ENCODE peak calls at places on chromosomes 13 and 19, in eight cellular contexts. V is trophoblast cell, J is breast epithelium, L is mesenchymal stem cell, T is mammary epithelial cell, R is GM23338, O is psoas muscle, Q is Panc1. A is an unnamed sample. For H3K4me1, the result is how much of the 10 kb centered on the place peaks cover.

GRCh38 chr13:45715351-45715750 is 13.2 kb downstream of the CBY2 start:
- DNase-seq in Q (no peak), O (no peak), V (no peak), T (no peak), L (no peak), J (no peak), R (no peak), A (no peak)

GRCh38 chr13:49840266-49840665 is 47.8 kb upstream of the KPNA3 start:
- DNase-seq in R (peak), V (no peak), L (no peak), J (no peak), Q (no peak), O (no peak), T (no peak), A (no peak)

GRCh38 chr19:51489113-51489512 is 10.8 kb downstream of the CEACAM18 start:
- DNase-seq in V (no peak), J (no peak), Q (no peak), O (no peak), L (no peak), R (no peak), T (no peak), A (no peak)

GRCh38 chr19:4534836-4535658 is at the start of gene PLIN5:
- DNase-seq in Q (no peak), O (peak), T (no peak), R (peak), L (peak), V (peak), J (peak), A (peak)

GRCh38 chr13:94534171-94534570 is 54.7 kb upstream of the DCT start:
- DNase-seq in L (no peak), T (no peak), Q (no peak), O (no peak), J (no peak), R (no peak), V (no peak), A (no peak)

GRCh38 chr19:5129691-5130090 is 160.8 kb downstream of the KDM4B start:
- DNase-seq in Q (no peak), R (no peak), J (no peak), T (no peak), V (no peak), L (no peak), O (no peak), A (no peak)

GRCh38 chr13:45446181-45446580 is 18.6 kb upstream of the COG3 start:
- DNase-seq in V (peak), Q (no peak), R (no peak), L (no peak), O (no peak), T (peak), J (no peak), A (no peak)

GRCh38 chr19:29704562-29705558 is 10.2 kb downstream of the C19orf12 start:
- DNase-seq in Q (no peak), O (no peak), L (no peak), R (no peak), V (no peak), T (no peak), J (no peak), A (no peak)

GRCh38 chr13:100954430-100955361 is 280.1 kb upstream of the TMTC4 start:
- DNase-seq in Q (no peak), V (no peak), L (peak), O (no peak), R (no peak), J (no peak), T (no peak), A (no peak)

GRCh38 chr19:48315712-48316111 is 9.6 kb upstream of the EMP3 start:
- DNase-seq in J (no peak), O (no peak), R (no peak), T (no peak), Q (no peak), L (no peak), V (no peak), A (no peak)

GRCh38 chr19:15456871-15457700 is 7.3 kb downstream of the RASAL3 start:
- DNase-seq in R (peak), Q (no peak), O (no peak), T (no peak), J (no peak), V (no peak), L (no peak), A (no peak)

GRCh38 chr19:17627161-17627560 is 61.0 kb downstream of the UNC13A start:
- DNase-seq in L (no peak), T (no peak), O (no peak), R (no peak), V (no peak), Q (no peak), J (no peak), A (no peak)

GRCh38 chr19:35112995-35113693 is 2.5 kb upstream of the FXYD3 start:
- DNase-seq in T (no peak), R (no peak), Q (no peak), J (no peak), L (no peak), O (no peak), V (no peak), A (no peak)

GRCh38 chr19:12985049-12985776 is 10.1 kb upstream of the NFIX start:
- DNase-seq in J (no peak), O (peak), V (peak), R (no peak), T (peak), L (peak), Q (no peak), A (no peak)

GRCh38 chr13:110646442-110647364 is 31.4 kb downstream of the NAXD start:
- DNase-seq in Q (no peak), O (no peak), J (no peak), V (no peak), T (no peak), L (no peak), R (no peak), A (no peak)

GRCh38 chr19:14582894-14583340 is at the start of gene CLEC17A:
- DNase-seq in O (no peak), T (no peak), R (no peak), Q (no peak), J (no peak), V (no peak), L (no peak), A (no peak)

GRCh38 chr19:15780595-15781418 is 6.7 kb upstream of the OR10H5 start:
- DNase-seq in L (no peak), R (no peak), J (no peak), V (no peak), T (peak), Q (no peak), O (no peak), A (no peak)

GRCh38 chr19:4583961-4584669 is 24.6 kb upstream of the SEMA6B start:
- DNase-seq in T (peak), O (no peak), J (no peak), L (peak), Q (no peak), R (peak), V (no peak), A (peak)

GRCh38 chr13:49622174-49622946 is 5.9 kb upstream of the ARL11 start:
- DNase-seq in V (no peak), R (no peak), Q (no peak), T (no peak), O (no peak), J (no peak), L (no peak), A (peak)

GRCh38 chr13:112446867-112447266 is 70.7 kb downstream of the SPACA7 start:
- DNase-seq in T (no peak), Q (no peak), L (no peak), R (no peak), V (no peak), O (no peak), J (no peak), A (no peak)

GRCh38 chr19:19399733-19400438 is 5.6 kb upstream of the GATAD2A start:
- DNase-seq in L (peak), T (no peak), O (no peak), V (no peak), Q (no peak), J (no peak), R (no peak), A (peak)

GRCh38 chr19:15812059-15812722 is 3.3 kb downstream of the OR10H1 start:
- DNase-seq in T (peak), V (no peak), L (no peak), J (no peak), R (no peak), Q (no peak), O (no peak), A (no peak)

GRCh38 chr13:78993792-78994191 is 334.8 kb upstream of the OBI1 start:
- DNase-seq in O (no peak), L (no peak), T (no peak), R (peak), J (no peak), Q (no peak), V (no peak), A (no peak)

GRCh38 chr19:22519152-22519551 is 97.0 kb upstream of the ZNF98 start:
- DNase-seq in R (no peak), O (no peak), J (no peak), V (no peak), T (no peak), Q (no peak), L (no peak), A (no peak)

GRCh38 chr13:63607153-63607552 is 2191.5 kb upstream of the PCDH20 start:
- DNase-seq in Q (no peak), L (no peak), O (no peak), R (no peak), V (no peak), J (no peak), T (no peak), A (no peak)

GRCh38 chr13:42260885-42261654 is 10.9 kb upstream of the AKAP11 start:
- DNase-seq in O (no peak), Q (no peak), L (no peak), T (no peak), R (no peak), V (no peak), J (no peak), A (no peak)

DNA sequence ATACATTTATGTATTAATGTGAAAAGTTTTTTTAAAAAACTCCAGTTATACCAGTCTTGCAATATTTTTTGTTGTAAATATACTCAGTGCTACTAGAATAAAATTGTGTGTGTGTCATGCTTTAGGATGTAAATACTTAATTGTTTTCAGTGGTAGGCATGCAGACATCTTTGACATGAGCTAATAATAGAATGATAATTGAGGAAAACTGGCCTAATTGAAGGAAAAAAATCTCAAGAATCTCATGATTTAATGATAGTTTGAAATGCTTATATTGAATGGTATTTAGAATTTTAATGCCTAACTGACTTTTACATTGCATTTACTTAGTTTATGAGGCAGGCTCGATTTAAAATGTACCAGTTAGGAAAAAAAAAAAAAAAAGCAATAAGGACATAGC is 3.2 kb upstream of the MAB21L1 start:
- DNase-seq in V (no peak), R (no peak), O (no peak), T (no peak), Q (no peak), L (no peak), J (no peak), A (no peak)
- H3K27ac ChIP-seq in V (no peak), R (no peak), O (no peak), T (no peak), Q (no peak), L (no peak), J (no peak), A (no peak)

GRCh38 chr13:113737803-113738202 is 21.2 kb upstream of the TMEM255B start:
- DNase-seq in Q (no peak), V (no peak), L (no peak), O (no peak), J (no peak), T (no peak), R (no peak), A (no peak)
- H3K4me1 ChIP-seq in Q (under half), V (under half), L (under half), O (under half), J (under half), T (under half), R (under half), A (under half)

GRCh38 chr19:40754611-40755247 is 3.7 kb downstream of the SNRPA start:
- DNase-seq in V (peak), L (peak), T (no peak), O (no peak), R (no peak), Q (no peak), J (no peak), A (no peak)
- H3K4me3 ChIP-seq in V (no peak), L (no peak), T (no peak), O (no peak), R (peak), Q (no peak), J (peak), A (no peak)

GRCh38 chr19:1490311-1491113 is at the start of gene PCSK4:
- DNase-seq in L (peak), V (peak), J (peak), T (peak), R (peak), O (peak), Q (peak), A (peak)
- H3K27ac ChIP-seq in L (peak), V (no peak), J (peak), T (peak), R (no peak), O (peak), Q (peak), A (peak)

GRCh38 chr19:7860902-7861618 is 13.1 kb downstream of the PRR36 start:
- DNase-seq in R (peak), T (no peak), O (no peak), V (no peak), J (no peak), L (no peak), Q (no peak), A (no peak)
- H3K4me1 ChIP-seq in R (under half), T (under half), O (under half), V (under half), J (under half), L (under half), Q (under half), A (under half)

DNA sequence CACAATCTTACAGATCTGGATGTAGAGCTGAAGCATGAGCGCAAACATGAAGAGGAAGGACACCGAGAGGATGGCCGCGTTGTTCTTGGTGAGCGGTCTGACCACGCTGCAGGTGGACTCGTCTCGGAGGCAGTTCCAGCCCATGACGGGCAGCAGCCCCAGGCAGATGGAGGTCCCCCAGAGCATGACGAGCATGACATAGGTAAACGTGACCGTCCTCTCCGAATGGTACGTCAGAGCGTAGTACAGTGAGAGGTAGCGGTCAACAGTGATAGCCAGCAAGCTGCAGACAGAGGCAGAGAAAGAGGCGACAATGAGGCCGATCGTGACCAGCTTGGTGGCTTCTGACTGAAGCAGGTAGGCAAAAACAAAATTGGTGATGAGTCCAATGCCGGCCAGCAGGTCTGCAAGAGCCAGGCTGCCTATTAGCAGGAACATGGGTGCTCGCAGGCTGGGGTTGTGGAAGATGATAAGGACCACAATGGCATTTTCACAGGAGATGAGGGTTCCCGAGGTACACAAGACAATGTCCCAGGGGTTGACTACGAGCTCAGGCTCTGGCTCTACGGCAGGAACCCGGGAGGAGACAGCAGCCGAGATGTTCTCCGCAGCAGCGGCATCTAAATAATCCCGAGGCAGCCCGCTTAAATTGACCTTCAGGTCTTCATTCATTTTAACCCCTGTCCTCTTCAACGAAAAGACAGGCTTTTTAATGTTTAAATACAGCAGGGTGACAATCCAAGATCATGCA is 1.3 kb downstream of the GPR12 start:
- DNase-seq in V (no peak), T (no peak), O (no peak), L (no peak), J (no peak), R (peak), Q (no peak), A (no peak)
- H3K4me3 ChIP-seq in V (no peak), T (peak), O (peak), L (no peak), J (peak), R (peak), Q (peak), A (no peak)

GRCh38 chr13:34911159-34911558 is 30.9 kb upstream of the NBEA start:
- DNase-seq in L (no peak), V (no peak), J (no peak), O (no peak), T (no peak), R (no peak), Q (no peak), A (no peak)

GRCh38 chr13:34914416-34914815 is 27.7 kb upstream of the NBEA start:
- DNase-seq in T (no peak), O (no peak), J (no peak), L (no peak), Q (no peak), R (peak), V (no peak), A (peak)

DNA sequence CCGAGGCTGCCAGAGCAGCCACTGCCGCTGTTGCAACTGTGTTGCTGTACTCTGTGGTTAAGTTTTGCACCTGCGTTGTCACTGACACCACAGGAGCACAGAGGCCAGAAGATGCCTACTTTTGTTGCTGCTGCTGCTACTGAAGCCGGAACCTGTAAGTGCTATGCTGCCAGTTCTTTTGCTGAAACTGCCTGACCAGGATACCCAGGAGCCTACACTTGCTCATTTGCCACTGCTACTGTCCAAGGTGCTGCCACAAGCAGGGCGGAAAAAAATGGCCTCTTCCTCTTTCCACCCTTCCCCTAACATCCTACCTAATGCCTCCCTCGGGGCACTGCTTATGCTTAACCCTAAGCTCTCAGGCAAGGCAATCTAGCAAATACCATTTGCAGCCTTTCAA is 29.0 kb upstream of the NBEA start:
- DNase-seq in R (peak), Q (no peak), J (no peak), V (no peak), T (no peak), L (no peak), O (no peak), A (peak)
- H3K27ac ChIP-seq in R (peak), Q (no peak), J (no peak), V (no peak), T (no peak), L (no peak), O (no peak), A (no peak)

GRCh38 chr13:97588993-97589392 is 155.0 kb downstream of the RAP2A start:
- DNase-seq in R (peak), O (no peak), Q (no peak), V (no peak), J (no peak), T (no peak), L (no peak), A (no peak)
- H3K4me1 ChIP-seq in R (under half), O (under half), Q (under half), V (under half), J (under half), T (under half), L (under half), A (under half)

DNA sequence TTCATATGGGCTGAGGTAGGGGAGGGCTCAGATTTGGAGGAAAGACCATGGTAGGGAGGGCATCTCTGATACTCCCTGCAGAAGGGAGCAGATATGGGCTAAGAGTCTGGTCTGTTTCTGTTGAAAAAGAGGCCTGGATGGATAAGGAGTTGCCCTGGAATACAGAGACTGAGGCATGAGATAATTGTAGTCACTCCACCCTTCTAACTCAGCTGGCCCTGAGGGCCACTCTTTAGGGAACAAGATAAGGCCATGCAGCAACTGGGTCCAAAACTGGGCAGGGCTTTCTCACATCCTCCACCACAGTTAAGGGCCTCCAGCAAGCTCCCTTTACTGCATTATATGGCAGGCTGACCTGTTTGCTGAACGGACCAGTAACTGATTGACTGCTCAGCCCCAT is 1.3 kb downstream of the ZNF749 start:
- DNase-seq in Q (no peak), T (no peak), V (no peak), L (no peak), R (no peak), J (no peak), O (no peak), A (no peak)
- H3K4me3 ChIP-seq in Q (peak), T (peak), V (no peak), L (no peak), R (peak), J (peak), O (peak), A (peak)

GRCh38 chr19:44822177-44822576 is 13.3 kb downstream of the BCAM start:
- DNase-seq in O (no peak), R (no peak), Q (no peak), V (no peak), J (no peak), T (no peak), L (no peak), A (no peak)
- H3K27ac ChIP-seq in O (peak), R (no peak), Q (no peak), V (no peak), J (no peak), T (no peak), L (no peak), A (peak)